ENCODE peak calls at places on chromosomes 2 and 18, in seven cellular contexts. One of them, this sample, is unnamed.

GRCh38 chr2:33219850-33220275 is 256.6 kb upstream of the RASGRP3 start:
- DNase-seq in H1: no peak
- DNase-seq in stomach: no peak
- DNase-seq in body of pancreas: no peak
- DNase-seq in A549: no peak
- DNase-seq in IMR-90: peak; percentile 73
- DNase-seq in heart left ventricle: no peak
- DNase-seq in this sample: no peak

GRCh38 chr2:186534406-186534805 is 48.3 kb downstream of the ZC3H15 start:
- DNase-seq in H1: no peak
- DNase-seq in stomach: no peak
- DNase-seq in body of pancreas: no peak
- DNase-seq in A549: no peak
- DNase-seq in IMR-90: no peak
- DNase-seq in heart left ventricle: no peak
- DNase-seq in this sample: no peak

GRCh38 chr2:195356026-195356425 is 301.0 kb upstream of the SLC39A10 start:
- DNase-seq in H1: no peak
- DNase-seq in stomach: no peak
- DNase-seq in body of pancreas: no peak
- DNase-seq in A549: no peak
- DNase-seq in IMR-90: peak; percentile 16
- DNase-seq in heart left ventricle: no peak
- DNase-seq in this sample: no peak

GRCh38 chr18:77035380-77035779 is 97.2 kb downstream of the MBP start:
- DNase-seq in H1: no peak
- DNase-seq in stomach: no peak
- DNase-seq in body of pancreas: no peak
- DNase-seq in A549: no peak
- DNase-seq in IMR-90: no peak
- DNase-seq in heart left ventricle: no peak
- DNase-seq in this sample: no peak

GRCh38 chr2:135984199-135985017 is 1.0 kb downstream of the DARS1 start:
- DNase-seq in H1: no peak
- DNase-seq in stomach: no peak
- DNase-seq in body of pancreas: no peak
- DNase-seq in A549: no peak
- DNase-seq in IMR-90: no peak
- DNase-seq in heart left ventricle: no peak
- DNase-seq in this sample: no peak

GRCh38 chr2:158486970-158487325 is 30.2 kb downstream of the PKP4 start:
- DNase-seq in H1: no peak
- DNase-seq in stomach: no peak
- DNase-seq in body of pancreas: no peak
- DNase-seq in A549: no peak
- DNase-seq in IMR-90: peak; percentile 60
- DNase-seq in heart left ventricle: no peak
- DNase-seq in this sample: no peak

GRCh38 chr2:151049746-151050145 is 211.9 kb downstream of the RBM43 start:
- DNase-seq in H1: no peak
- DNase-seq in stomach: no peak
- DNase-seq in body of pancreas: no peak
- DNase-seq in A549: no peak
- DNase-seq in IMR-90: peak; percentile 69
- DNase-seq in heart left ventricle: no peak
- DNase-seq in this sample: no peak

GRCh38 chr18:73283032-73283431 is 415.2 kb upstream of the NETO1 start:
- DNase-seq in H1: no peak
- DNase-seq in stomach: no peak
- DNase-seq in body of pancreas: no peak
- DNase-seq in A549: no peak
- DNase-seq in IMR-90: peak; percentile 27
- DNase-seq in heart left ventricle: no peak
- DNase-seq in this sample: no peak

GRCh38 chr2:12110074-12110473 is 363.6 kb downstream of the LPIN1 start:
- DNase-seq in H1: no peak
- DNase-seq in stomach: no peak
- DNase-seq in body of pancreas: no peak
- DNase-seq in A549: no peak
- DNase-seq in IMR-90: peak; percentile 45
- DNase-seq in heart left ventricle: no peak
- DNase-seq in this sample: no peak

GRCh38 chr2:90069290-90069894 is 1377.9 kb downstream of the RPIA start:
- DNase-seq in H1: peak; percentile 56
- DNase-seq in stomach: peak; percentile 33
- DNase-seq in body of pancreas: no peak
- DNase-seq in A549: peak; percentile 26
- DNase-seq in IMR-90: no peak
- DNase-seq in heart left ventricle: no peak
- DNase-seq in this sample: no peak

GRCh38 chr2:98913916-98914712 is 21.9 kb downstream of the CRACDL start:
- DNase-seq in H1: no peak
- DNase-seq in stomach: peak; percentile 64
- DNase-seq in body of pancreas: peak; percentile 66
- DNase-seq in A549: no peak
- DNase-seq in IMR-90: no peak
- DNase-seq in heart left ventricle: no peak
- DNase-seq in this sample: no peak

GRCh38 chr2:239153806-239154591 is 246.8 kb downstream of the HDAC4 start:
- DNase-seq in H1: no peak
- DNase-seq in stomach: peak; percentile 21
- DNase-seq in body of pancreas: no peak
- DNase-seq in A549: no peak
- DNase-seq in IMR-90: no peak
- DNase-seq in heart left ventricle: no peak
- DNase-seq in this sample: no peak

GRCh38 chr18:23172981-23173380 is 37.7 kb downstream of the CABLES1 start:
- DNase-seq in H1: no peak
- DNase-seq in stomach: no peak
- DNase-seq in body of pancreas: no peak
- DNase-seq in A549: no peak
- DNase-seq in IMR-90: no peak
- DNase-seq in heart left ventricle: no peak
- DNase-seq in this sample: no peak

GRCh38 chr18:23177433-23178072 is 42.3 kb downstream of the CABLES1 start:
- DNase-seq in H1: no peak
- DNase-seq in stomach: no peak
- DNase-seq in body of pancreas: peak; percentile 85
- DNase-seq in A549: no peak
- DNase-seq in IMR-90: no peak
- DNase-seq in heart left ventricle: no peak
- DNase-seq in this sample: no peak

GRCh38 chr18:23171581-23172156 is 36.4 kb downstream of the CABLES1 start:
- DNase-seq in H1: no peak
- DNase-seq in stomach: no peak
- DNase-seq in body of pancreas: no peak
- DNase-seq in A549: no peak
- DNase-seq in IMR-90: no peak
- DNase-seq in heart left ventricle: no peak
- DNase-seq in this sample: no peak

GRCh38 chr18:23176701-23177432 is 41.6 kb downstream of the CABLES1 start:
- DNase-seq in H1: no peak
- DNase-seq in stomach: no peak
- DNase-seq in body of pancreas: no peak
- DNase-seq in A549: no peak
- DNase-seq in IMR-90: no peak
- DNase-seq in heart left ventricle: no peak
- DNase-seq in this sample: no peak

GRCh38 chr18:23173912-23174311 is 38.6 kb downstream of the CABLES1 start:
- DNase-seq in H1: no peak
- DNase-seq in stomach: no peak
- DNase-seq in body of pancreas: no peak
- DNase-seq in A549: no peak
- DNase-seq in IMR-90: no peak
- DNase-seq in heart left ventricle: no peak
- DNase-seq in this sample: no peak
- H3K4me3 ChIP-seq in H1: no peak overlapping the region
- H3K4me3 ChIP-seq in stomach: no peak overlapping the region
- H3K4me3 ChIP-seq in body of pancreas: no peak overlapping the region
- H3K4me3 ChIP-seq in A549: no peak overlapping the region
- H3K4me3 ChIP-seq in IMR-90: no peak overlapping the region
- H3K4me3 ChIP-seq in heart left ventricle: no peak overlapping the region
- H3K4me3 ChIP-seq in this sample: no peak overlapping the region

GRCh38 chr2:48176876-48177275 is 270.6 kb upstream of the FBXO11 start:
- DNase-seq in H1: no peak
- DNase-seq in stomach: no peak
- DNase-seq in body of pancreas: no peak
- DNase-seq in A549: no peak
- DNase-seq in IMR-90: no peak
- DNase-seq in heart left ventricle: no peak
- DNase-seq in this sample: no peak
- TF ChIP-seq POLR2A in H1: no peak
- TF ChIP-seq POLR2A in stomach: no peak
- TF ChIP-seq POLR2A in body of pancreas: no peak
- TF ChIP-seq POLR2A in A549: no peak
- TF ChIP-seq POLR2A in IMR-90: no peak
- TF ChIP-seq POLR2A in heart left ventricle: no peak
- TF ChIP-seq POLR2A in this sample: no peak

GRCh38 chr2:118055512-118056164 is 32.6 kb upstream of the INSIG2 start:
- DNase-seq in H1: no peak
- DNase-seq in stomach: no peak
- DNase-seq in body of pancreas: no peak
- DNase-seq in A549: no peak
- DNase-seq in IMR-90: no peak
- DNase-seq in heart left ventricle: no peak
- DNase-seq in this sample: no peak
- H3K4me3 ChIP-seq in H1: no peak overlapping the region
- H3K4me3 ChIP-seq in stomach: no peak overlapping the region
- H3K4me3 ChIP-seq in body of pancreas: no peak overlapping the region
- H3K4me3 ChIP-seq in A549: no peak overlapping the region
- H3K4me3 ChIP-seq in IMR-90: no peak overlapping the region
- H3K4me3 ChIP-seq in heart left ventricle: no peak overlapping the region
- H3K4me3 ChIP-seq in this sample: no peak overlapping the region

DNA sequence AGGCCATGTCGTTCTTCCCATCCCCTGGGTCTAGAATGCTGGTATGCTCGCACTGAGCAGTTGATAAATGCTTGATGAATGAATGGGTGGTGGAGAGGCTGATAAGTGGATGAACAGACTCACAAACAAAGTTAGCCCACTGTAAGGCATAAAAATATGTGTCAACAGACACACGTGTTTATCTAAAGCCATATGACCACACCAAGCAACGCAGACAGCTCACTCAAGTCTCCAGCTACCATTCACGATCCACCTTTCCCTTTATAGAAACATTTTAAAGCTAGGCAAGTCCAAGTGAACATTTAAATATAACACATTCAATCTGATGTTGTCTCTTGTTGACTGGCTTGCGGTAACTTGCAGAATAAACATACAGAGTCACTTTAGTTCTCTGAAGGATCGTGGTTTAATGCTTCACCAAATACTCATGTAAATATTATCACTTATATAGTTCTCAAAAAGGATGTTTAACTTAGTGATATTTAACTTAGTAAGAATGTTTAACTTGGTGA is 105.5 kb downstream of the NOL10 start:
- DNase-seq in H1: no peak
- DNase-seq in stomach: no peak
- DNase-seq in body of pancreas: no peak
- DNase-seq in A549: peak; percentile 37
- DNase-seq in IMR-90: peak; percentile 77
- DNase-seq in heart left ventricle: no peak
- DNase-seq in this sample: no peak
- TF ChIP-seq POLR2A in H1: no peak
- TF ChIP-seq POLR2A in stomach: no peak
- TF ChIP-seq POLR2A in body of pancreas: no peak
- TF ChIP-seq POLR2A in A549: no peak
- TF ChIP-seq POLR2A in IMR-90: peak; percentile 18
- TF ChIP-seq POLR2A in heart left ventricle: no peak
- TF ChIP-seq POLR2A in this sample: no peak

GRCh38 chr18:55407191-55407590 is 180.8 kb downstream of the TCF4 start:
- DNase-seq in H1: no peak
- DNase-seq in stomach: no peak
- DNase-seq in body of pancreas: no peak
- DNase-seq in A549: no peak
- DNase-seq in IMR-90: no peak
- DNase-seq in heart left ventricle: no peak
- DNase-seq in this sample: no peak
- H3K4me3 ChIP-seq in H1: no peak overlapping the region
- H3K4me3 ChIP-seq in stomach: no peak overlapping the region
- H3K4me3 ChIP-seq in body of pancreas: no peak overlapping the region
- H3K4me3 ChIP-seq in A549: no peak overlapping the region
- H3K4me3 ChIP-seq in IMR-90: peak overlapping the region; percentile 58
- H3K4me3 ChIP-seq in heart left ventricle: no peak overlapping the region
- H3K4me3 ChIP-seq in this sample: no peak overlapping the region

GRCh38 chr18:32881009-32881408 is 108.2 kb upstream of the KLHL14 start:
- DNase-seq in H1: no peak
- DNase-seq in stomach: no peak
- DNase-seq in body of pancreas: no peak
- DNase-seq in A549: no peak
- DNase-seq in IMR-90: no peak
- DNase-seq in heart left ventricle: no peak
- DNase-seq in this sample: no peak
- TF ChIP-seq POLR2A in H1: no peak
- TF ChIP-seq POLR2A in stomach: no peak
- TF ChIP-seq POLR2A in body of pancreas: no peak
- TF ChIP-seq POLR2A in A549: no peak
- TF ChIP-seq POLR2A in IMR-90: no peak
- TF ChIP-seq POLR2A in heart left ventricle: no peak
- TF ChIP-seq POLR2A in this sample: no peak

This sample was measured in esophagus squamous epithelium.